ENCODE peak calls at places on chromosome 6, in eight cellular contexts. F is astrocyte of the spinal cord; I is glutamatergic neuron; D is right cardiac atrium; X is kidney tubule cell; Z is stimulated activated CD4-positive, alpha-beta T cell treated with anti-CD3 and anti-CD28 coated beads, TNF-alpha, amount 100 ng/mL, for 4 hours; R is foreskin melanocyte; G is transverse colon. L is an unnamed sample.

GRCh38 chr6:20325641-20326421 is 75.8 kb upstream of the E2F3 start:
- DNase-seq in I (no peak), F (no peak), G (no peak), Z (no peak), D (no peak), X (no peak), R (no peak), L (no peak)

GRCh38 chr6:20631525-20631924 is 97.3 kb downstream of the CDKAL1 start:
- DNase-seq in G (no peak), R (no peak), F (no peak), Z (no peak), D (no peak), I (no peak), X (no peak), L (no peak)

GRCh38 chr6:126797981-126798380 is 320.5 kb upstream of the RSPO3 start:
- DNase-seq in G (no peak), D (no peak), Z (no peak), X (no peak), R (peak; percentile 43), F (no peak), I (no peak), L (no peak)

GRCh38 chr6:11241793-11242201 is 9.3 kb upstream of the NEDD9 start:
- DNase-seq in G (peak; percentile 29), F (peak; percentile 54), X (peak; percentile 65), Z (no peak), I (peak; percentile 52), D (peak; percentile 92), R (no peak), L (no peak)

GRCh38 chr6:11370191-11371018 is 137.9 kb upstream of the NEDD9 start:
- DNase-seq in D (no peak), G (no peak), Z (no peak), I (no peak), R (peak; percentile 66), X (peak; percentile 34), F (no peak), L (no peak)

GRCh38 chr6:2432258-2432657 is 186.9 kb upstream of the GMDS start:
- DNase-seq in I (no peak), G (no peak), D (no peak), Z (no peak), R (no peak), F (peak; percentile 93), X (peak; percentile 98), L (no peak)

GRCh38 chr6:25342784-25343183 is 63.6 kb downstream of the CARMIL1 start:
- DNase-seq in D (no peak), I (no peak), Z (no peak), G (no peak), X (no peak), F (no peak), R (no peak), L (no peak)

GRCh38 chr6:13953061-13953705 is 28.4 kb downstream of the RNF182 start:
- DNase-seq in D (no peak), G (no peak), F (peak; percentile 38), I (no peak), X (peak; percentile 97), Z (no peak), R (peak; percentile 20), L (no peak)

GRCh38 chr6:170176621-170177382 is 114.1 kb downstream of the DLL1 start:
- DNase-seq in D (peak; percentile 58), G (no peak), R (no peak), X (no peak), Z (no peak), F (no peak), I (peak; percentile 56), L (no peak)

GRCh38 chr6:11437824-11438459 is 99.6 kb upstream of the TMEM170B start:
- DNase-seq in I (no peak), Z (no peak), D (no peak), G (no peak), X (peak; percentile 64), F (no peak), R (no peak), L (no peak)

GRCh38 chr6:53306819-53307347 is 41.9 kb downstream of the ELOVL5 start:
- DNase-seq in R (no peak), F (peak; percentile 56), Z (no peak), X (peak; percentile 96), G (no peak), I (no peak), D (no peak), L (no peak)

GRCh38 chr6:116287668-116288282 is 8.0 kb upstream of the TSPYL1 start:
- DNase-seq in X (peak; percentile 74), R (no peak), Z (no peak), I (no peak), F (peak; percentile 69), D (no peak), G (no peak), L (no peak)

GRCh38 chr6:81801489-81801888 is 49.0 kb upstream of the TENT5A start:
- DNase-seq in G (no peak), F (no peak), Z (no peak), R (no peak), X (no peak), D (no peak), I (no peak), L (no peak)